ENCODE peak calls at places on chromosomes 11 and 22, in four cellular contexts. M is GM12878, J is HL-60, T is K562. Q is an unnamed sample.

GRCh38 chr22:27238935-27239510 is 562.5 kb downstream of the MN1 start:
- DNase-seq in M (no peak), J (no peak), T (peak), Q (no peak)

GRCh38 chr11:71206186-71206585 is 46.2 kb downstream of the SHANK2 start:
- DNase-seq in M (no peak), J (no peak), T (no peak), Q (no peak)

GRCh38 chr11:15819679-15820286 is 536.6 kb downstream of the SOX6 start:
- DNase-seq in M (no peak), J (peak), T (peak), Q (peak)

GRCh38 chr22:37904572-37905533 is 1.2 kb upstream of the MICALL1 start:
- DNase-seq in M (no peak), J (peak), T (peak), Q (no peak)

GRCh38 chr11:65506770-65507485 is 8.1 kb downstream of the MALAT1 start:
- DNase-seq in M (no peak), J (no peak), T (no peak), Q (no peak)

GRCh38 chr11:36131719-36132349 is 157.4 kb downstream of the COMMD9 start:
- DNase-seq in M (no peak), J (no peak), T (peak), Q (peak)

GRCh38 chr11:94423467-94423866 is 22.2 kb upstream of the GPR83 start:
- DNase-seq in M (no peak), J (no peak), T (no peak), Q (no peak)

GRCh38 chr22:47129902-47130301 is 367.5 kb downstream of the TBC1D22A start:
- DNase-seq in M (no peak), J (no peak), T (peak), Q (no peak)

GRCh38 chr11:61855939-61856730 is 28.0 kb downstream of the FADS2 start:
- DNase-seq in M (no peak), J (no peak), T (no peak), Q (no peak)

GRCh38 chr11:16526947-16527346 is 170.6 kb upstream of the SOX6 start:
- DNase-seq in M (no peak), J (no peak), T (no peak), Q (no peak)

GRCh38 chr22:44542561-44543222 is 44.7 kb upstream of the RTL6 start:
- DNase-seq in M (no peak), J (no peak), T (no peak), Q (no peak)

GRCh38 chr11:130396965-130397364 is 31.4 kb downstream of the ADAMTS8 start:
- DNase-seq in M (no peak), J (no peak), T (no peak), Q (no peak)

GRCh38 chr22:35752172-35752832 is 34.6 kb downstream of the APOL5 start:
- DNase-seq in M (peak), J (no peak), T (no peak), Q (no peak)

GRCh38 chr11:10307411-10308207 is 2.7 kb downstream of the ADM start:
- DNase-seq in M (peak), J (peak), T (peak), Q (peak)

GRCh38 chr22:38074181-38075104 is 9.5 kb downstream of the SLC16A8 start:
- DNase-seq in M (no peak), J (no peak), T (no peak), Q (no peak)

GRCh38 chr11:31421840-31422239 is 52.2 kb downstream of the DNAJC24 start:
- DNase-seq in M (no peak), J (no peak), T (no peak), Q (no peak)

GRCh38 chr22:39463931-39464390 is 7.1 kb downstream of the MGAT3 start:
- DNase-seq in M (no peak), J (no peak), T (no peak), Q (no peak)

GRCh38 chr22:24284747-24285203 is 14.1 kb downstream of the SPECC1L start:
- DNase-seq in M (no peak), J (no peak), T (no peak), Q (no peak)
- TF ChIP-seq SPI1 in M (no peak), J (no peak), T (no peak), Q (no peak)

GRCh38 chr11:123286761-123287160 is 91.7 kb upstream of the CLMP start:
- DNase-seq in M (no peak), J (no peak), T (no peak), Q (no peak)
- TF ChIP-seq SPI1 in M (peak), J (no peak), T (no peak), Q (peak)

GRCh38 chr11:18540207-18541009 is 13.7 kb upstream of the TSG101 start:
- DNase-seq in M (no peak), J (no peak), T (no peak), Q (no peak)
- TF ChIP-seq SPI1 in M (no peak), J (no peak), T (no peak), Q (no peak)

DNA sequence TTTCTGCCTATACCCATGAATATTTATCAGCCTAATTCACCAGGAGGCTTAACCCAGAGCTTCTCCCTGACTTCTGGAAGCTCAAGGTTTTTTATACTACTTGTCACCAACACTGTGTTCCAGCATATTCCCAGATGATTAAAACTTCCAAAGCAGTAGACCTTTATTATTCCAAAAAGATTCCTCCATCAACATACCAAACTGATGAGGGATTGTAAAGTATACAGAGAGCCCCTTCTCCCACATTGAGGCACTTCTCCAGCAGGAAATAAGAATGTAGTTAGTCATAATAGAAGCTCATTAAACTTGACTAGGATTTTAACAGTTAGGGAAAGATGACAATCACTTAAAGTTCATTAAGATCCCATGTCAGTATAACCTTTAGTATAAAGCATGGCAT is 51.4 kb upstream of the CEP126 start:
- DNase-seq in M (no peak), J (no peak), T (no peak), Q (no peak)
- TF ChIP-seq SPI1 in M (no peak), J (no peak), T (no peak), Q (no peak)

DNA sequence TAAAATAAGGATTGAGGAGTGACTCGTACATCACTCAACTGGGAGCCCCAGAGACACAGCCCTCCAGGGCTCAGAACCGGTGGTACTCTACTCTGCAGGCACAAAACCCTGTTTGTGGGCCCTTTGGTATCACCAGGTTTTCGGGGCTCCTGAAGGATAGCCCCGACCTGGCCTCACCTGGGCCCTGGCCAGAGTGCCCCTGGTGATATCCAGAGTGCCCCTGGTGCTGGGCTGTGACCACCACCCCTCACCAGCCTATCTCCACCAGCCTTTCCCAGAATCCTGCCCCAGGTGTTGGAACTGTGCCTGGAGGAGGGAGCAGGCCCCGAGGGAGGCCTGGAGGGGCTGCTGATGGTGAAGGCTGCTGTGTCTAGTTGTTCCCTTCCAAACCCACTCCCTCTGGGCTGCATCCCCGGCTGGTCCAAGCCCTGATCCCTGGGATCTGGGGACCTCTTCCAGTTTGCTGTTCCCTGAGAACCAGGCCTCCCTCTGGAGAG is 2.2 kb upstream of the GGT5 start:
- DNase-seq in M (no peak), J (no peak), T (no peak), Q (no peak)
- TF ChIP-seq SPI1 in M (no peak), J (no peak), T (no peak), Q (no peak)

GRCh38 chr11:34427171-34427805 is 11.4 kb upstream of the CAT start:
- DNase-seq in M (no peak), J (peak), T (no peak), Q (no peak)
- TF ChIP-seq SPI1 in M (no peak), J (no peak), T (no peak), Q (no peak)

GRCh38 chr11:63616953-63617352 is 2.7 kb upstream of the PLAAT3 start:
- DNase-seq in M (no peak), J (no peak), T (no peak), Q (no peak)

GRCh38 chr11:63611395-63611747 is 2.9 kb downstream of the PLAAT3 start:
- DNase-seq in M (no peak), J (no peak), T (no peak), Q (no peak)

GRCh38 chr11:63612181-63612580 is 2.1 kb downstream of the PLAAT3 start:
- DNase-seq in M (no peak), J (no peak), T (no peak), Q (no peak)

GRCh38 chr11:63613517-63614135 is 607 bp downstream of the PLAAT3 start:
- DNase-seq in M (no peak), J (no peak), T (peak), Q (peak)

DNA sequence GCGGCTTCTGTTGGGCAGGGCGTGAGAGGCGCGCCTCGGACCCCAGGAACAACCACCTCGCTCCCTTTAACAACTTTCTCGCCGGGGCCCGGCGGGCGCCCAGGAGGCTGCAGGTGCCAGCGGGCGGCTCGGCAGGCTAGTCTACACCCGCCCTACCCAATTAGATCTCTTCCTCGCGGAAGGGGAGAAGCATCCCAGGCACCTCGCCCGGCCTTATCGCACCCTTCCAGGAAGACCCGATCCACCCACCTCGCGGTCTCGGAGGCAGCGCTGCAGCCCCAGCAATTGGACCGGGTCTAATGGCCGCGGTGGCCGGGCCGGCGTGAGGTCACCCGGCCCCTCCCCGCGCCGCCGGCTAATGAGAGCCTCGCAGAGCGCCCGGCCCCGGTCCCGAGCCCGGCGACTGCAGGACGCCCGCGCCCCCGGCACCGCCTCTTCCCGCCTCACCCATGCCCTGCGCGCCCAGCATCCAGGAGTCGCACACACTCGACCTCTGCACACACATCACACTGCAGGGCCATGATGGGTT is at the start of gene PLAAT3:
- DNase-seq in M (no peak), J (no peak), T (peak), Q (peak)
- TF ChIP-seq SPI1 in M (no peak), J (no peak), T (no peak), Q (no peak)

DNA sequence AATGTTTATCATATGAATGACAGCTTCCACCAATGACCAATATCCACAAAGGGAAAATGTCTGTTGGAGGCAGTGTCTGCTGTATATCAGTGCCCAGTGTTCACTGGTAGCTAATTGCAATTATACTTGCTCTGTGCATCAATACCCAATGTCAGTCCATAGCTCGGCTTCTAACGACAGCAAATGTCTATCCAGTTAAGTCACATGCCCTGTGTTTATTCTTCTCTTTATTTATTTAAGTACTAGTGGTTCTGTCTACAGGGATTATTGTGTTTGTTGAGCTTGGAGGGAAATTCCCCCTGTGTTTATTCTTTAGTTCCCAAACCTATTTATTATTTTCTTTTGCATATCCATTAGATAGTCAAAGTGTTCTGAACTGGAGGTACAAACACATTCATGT is 18.6 kb downstream of the TSKU start:
- DNase-seq in M (no peak), J (no peak), T (no peak), Q (no peak)
- TF ChIP-seq SPI1 in M (no peak), J (no peak), T (no peak), Q (no peak)

GRCh38 chr11:64156235-64157011 is 9.5 kb downstream of the MACROD1 start:
- DNase-seq in M (no peak), J (no peak), T (no peak), Q (no peak)
- TF ChIP-seq SPI1 in M (no peak), J (no peak), T (no peak), Q (no peak)

DNA sequence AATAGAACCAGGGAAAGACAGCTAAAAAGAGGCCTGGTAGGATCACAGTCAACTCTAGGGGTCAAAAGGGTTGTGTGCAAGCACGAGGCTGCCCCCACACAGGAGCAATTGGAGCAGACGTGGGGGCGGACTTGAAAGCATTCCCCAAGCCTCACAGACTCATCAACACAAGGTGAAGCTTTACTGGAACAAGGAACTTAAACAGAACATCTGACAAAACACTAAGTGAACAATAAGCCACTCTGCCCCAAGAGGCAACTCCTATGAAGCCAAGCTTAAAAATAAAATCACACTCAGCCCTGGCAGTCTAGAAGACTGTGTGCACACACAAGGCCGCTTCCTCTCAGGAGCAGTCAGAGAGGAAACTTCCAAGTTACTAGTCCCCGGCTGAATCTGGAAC is 32.2 kb upstream of the TEAD1 start:
- DNase-seq in M (no peak), J (no peak), T (no peak), Q (no peak)
- TF ChIP-seq SPI1 in M (no peak), J (no peak), T (no peak), Q (no peak)

Q was measured in GM12891.